ENCODE peak calls at places on chromosomes 11 and 22, in nine cellular contexts. One of them, this sample, is unnamed.
A peak's percentile ranks its signal among the peaks of the same experiment; 100 is the strongest.

GRCh38 chr11:80432051-80432450 is 991.2 kb upstream of the TENM4 start:
- DNase-seq in cardiac fibroblast: no peak
- DNase-seq in thoracic aorta: no peak
- DNase-seq in B cell: no peak
- DNase-seq in psoas muscle: no peak
- DNase-seq in dorsolateral prefrontal cortex: no peak
- DNase-seq in nephron progenitor cell: no peak
- DNase-seq in fibroblast of pulmonary artery: no peak
- DNase-seq in fibroblast of villous mesenchyme: no peak
- DNase-seq in this sample: no peak

GRCh38 chr11:74926304-74927030 is 22.4 kb downstream of the XRRA1 start:
- DNase-seq in thoracic aorta: no peak
- DNase-seq in cardiac fibroblast: peak; percentile 47
- DNase-seq in B cell: no peak
- DNase-seq in fibroblast of pulmonary artery: no peak
- DNase-seq in fibroblast of villous mesenchyme: peak; percentile 75
- DNase-seq in dorsolateral prefrontal cortex: no peak
- DNase-seq in psoas muscle: no peak
- DNase-seq in nephron progenitor cell: no peak
- DNase-seq in this sample: peak; percentile 43

GRCh38 chr11:72338741-72339140 is 94.8 kb upstream of the PHOX2A start:
- DNase-seq in fibroblast of pulmonary artery: no peak
- DNase-seq in fibroblast of villous mesenchyme: peak; percentile 47
- DNase-seq in cardiac fibroblast: no peak
- DNase-seq in psoas muscle: no peak
- DNase-seq in nephron progenitor cell: no peak
- DNase-seq in thoracic aorta: no peak
- DNase-seq in B cell: no peak
- DNase-seq in dorsolateral prefrontal cortex: no peak
- DNase-seq in this sample: no peak

GRCh38 chr22:17575151-17575550 is 11.9 kb downstream of the SLC25A18 start:
- DNase-seq in fibroblast of pulmonary artery: no peak
- DNase-seq in nephron progenitor cell: no peak
- DNase-seq in thoracic aorta: no peak
- DNase-seq in cardiac fibroblast: no peak
- DNase-seq in fibroblast of villous mesenchyme: no peak
- DNase-seq in dorsolateral prefrontal cortex: no peak
- DNase-seq in psoas muscle: no peak
- DNase-seq in B cell: no peak
- DNase-seq in this sample: peak; percentile 29

GRCh38 chr22:39296981-39297489 is 22.4 kb downstream of the RPL3 start:
- DNase-seq in nephron progenitor cell: no peak
- DNase-seq in B cell: no peak
- DNase-seq in psoas muscle: no peak
- DNase-seq in fibroblast of villous mesenchyme: no peak
- DNase-seq in fibroblast of pulmonary artery: no peak
- DNase-seq in dorsolateral prefrontal cortex: no peak
- DNase-seq in cardiac fibroblast: no peak
- DNase-seq in thoracic aorta: no peak
- DNase-seq in this sample: no peak

GRCh38 chr11:77602385-77603105 is 12.8 kb downstream of the AQP11 start:
- DNase-seq in nephron progenitor cell: no peak
- DNase-seq in fibroblast of villous mesenchyme: peak; percentile 63
- DNase-seq in B cell: no peak
- DNase-seq in fibroblast of pulmonary artery: peak; percentile 89
- DNase-seq in psoas muscle: no peak
- DNase-seq in cardiac fibroblast: peak; percentile 90
- DNase-seq in dorsolateral prefrontal cortex: no peak
- DNase-seq in thoracic aorta: no peak
- DNase-seq in this sample: peak; percentile 78

GRCh38 chr11:15157181-15157580 is 42.5 kb downstream of the INSC start:
- DNase-seq in fibroblast of villous mesenchyme: peak; percentile 78
- DNase-seq in dorsolateral prefrontal cortex: no peak
- DNase-seq in B cell: no peak
- DNase-seq in thoracic aorta: no peak
- DNase-seq in cardiac fibroblast: peak; percentile 92
- DNase-seq in fibroblast of pulmonary artery: peak; percentile 56
- DNase-seq in psoas muscle: no peak
- DNase-seq in nephron progenitor cell: no peak
- DNase-seq in this sample: peak; percentile 81

GRCh38 chr22:22397292-22397870 is 111.2 kb downstream of the ZNF280B start:
- DNase-seq in fibroblast of pulmonary artery: peak; percentile 35
- DNase-seq in psoas muscle: peak; percentile 33
- DNase-seq in dorsolateral prefrontal cortex: no peak
- DNase-seq in B cell: no peak
- DNase-seq in fibroblast of villous mesenchyme: peak; percentile 4
- DNase-seq in cardiac fibroblast: peak; percentile 56
- DNase-seq in nephron progenitor cell: peak; percentile 18
- DNase-seq in thoracic aorta: no peak
- DNase-seq in this sample: peak; percentile 13

GRCh38 chr11:2533642-2534115 is 88.9 kb downstream of the KCNQ1 start:
- DNase-seq in fibroblast of pulmonary artery: peak; percentile 91
- DNase-seq in fibroblast of villous mesenchyme: peak; percentile 91
- DNase-seq in B cell: peak; percentile 47
- DNase-seq in cardiac fibroblast: peak; percentile 91
- DNase-seq in dorsolateral prefrontal cortex: no peak
- DNase-seq in thoracic aorta: no peak
- DNase-seq in nephron progenitor cell: peak; percentile 77
- DNase-seq in psoas muscle: peak; percentile 78
- DNase-seq in this sample: peak; percentile 95

GRCh38 chr11:126132319-126132718 is 69.7 kb upstream of the CDON start:
- DNase-seq in B cell: no peak
- DNase-seq in psoas muscle: peak; percentile 50
- DNase-seq in fibroblast of pulmonary artery: peak; percentile 35
- DNase-seq in thoracic aorta: no peak
- DNase-seq in nephron progenitor cell: no peak
- DNase-seq in dorsolateral prefrontal cortex: no peak
- DNase-seq in cardiac fibroblast: no peak
- DNase-seq in fibroblast of villous mesenchyme: no peak
- DNase-seq in this sample: peak; percentile 63

GRCh38 chr11:28250192-28250591 is 142.0 kb downstream of the METTL15 start:
- DNase-seq in thoracic aorta: no peak
- DNase-seq in dorsolateral prefrontal cortex: no peak
- DNase-seq in fibroblast of pulmonary artery: no peak
- DNase-seq in nephron progenitor cell: no peak
- DNase-seq in psoas muscle: no peak
- DNase-seq in B cell: no peak
- DNase-seq in cardiac fibroblast: no peak
- DNase-seq in fibroblast of villous mesenchyme: no peak
- DNase-seq in this sample: no peak

GRCh38 chr22:34812631-34813030 is 253.3 kb upstream of the ISX start:
- DNase-seq in fibroblast of villous mesenchyme: no peak
- DNase-seq in fibroblast of pulmonary artery: no peak
- DNase-seq in psoas muscle: no peak
- DNase-seq in dorsolateral prefrontal cortex: no peak
- DNase-seq in B cell: no peak
- DNase-seq in cardiac fibroblast: no peak
- DNase-seq in thoracic aorta: no peak
- DNase-seq in nephron progenitor cell: no peak
- DNase-seq in this sample: no peak

GRCh38 chr11:65314501-65315203 is at the start of gene CDC42EP2:
- DNase-seq in nephron progenitor cell: peak; percentile 93
- DNase-seq in psoas muscle: peak; percentile 90
- DNase-seq in fibroblast of villous mesenchyme: peak; percentile 88
- DNase-seq in thoracic aorta: no peak
- DNase-seq in cardiac fibroblast: peak; percentile 86
- DNase-seq in dorsolateral prefrontal cortex: peak; percentile 87
- DNase-seq in B cell: peak; percentile 85
- DNase-seq in fibroblast of pulmonary artery: peak; percentile 86
- DNase-seq in this sample: peak; percentile 85

GRCh38 chr11:41983458-41983857 is 524.0 kb upstream of the LRRC4C start:
- DNase-seq in dorsolateral prefrontal cortex: no peak
- DNase-seq in psoas muscle: no peak
- DNase-seq in cardiac fibroblast: peak; percentile 2
- DNase-seq in B cell: no peak
- DNase-seq in thoracic aorta: no peak
- DNase-seq in fibroblast of pulmonary artery: peak; percentile 4
- DNase-seq in fibroblast of villous mesenchyme: no peak
- DNase-seq in nephron progenitor cell: no peak
- DNase-seq in this sample: no peak

DNA sequence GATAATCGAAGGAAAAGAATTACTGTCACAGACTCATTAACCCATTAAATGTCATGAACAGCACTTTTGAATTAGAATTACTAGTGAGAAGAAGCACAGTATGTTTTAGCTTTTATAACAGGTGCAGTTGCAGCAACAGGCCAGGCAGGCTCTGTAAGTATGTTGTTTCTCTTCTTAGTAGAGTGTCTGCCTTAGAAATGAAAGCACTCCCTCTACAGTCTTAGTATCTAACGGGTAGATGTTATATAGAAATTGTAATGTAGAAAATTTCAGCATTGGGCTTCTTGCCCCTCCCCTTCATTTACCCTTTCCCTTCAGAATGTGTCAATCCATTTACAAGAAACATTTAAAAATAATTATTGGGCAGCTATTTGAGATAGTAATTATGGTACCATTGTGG is 87.4 kb downstream of the HIPK3 start:
- DNase-seq in B cell: no peak
- DNase-seq in dorsolateral prefrontal cortex: no peak
- DNase-seq in fibroblast of pulmonary artery: no peak
- DNase-seq in cardiac fibroblast: no peak
- DNase-seq in thoracic aorta: no peak
- DNase-seq in nephron progenitor cell: no peak
- DNase-seq in fibroblast of villous mesenchyme: no peak
- DNase-seq in psoas muscle: no peak
- DNase-seq in this sample: peak; percentile 50
- TF ChIP-seq CTCF in B cell: no peak
- TF ChIP-seq CTCF in dorsolateral prefrontal cortex: no peak
- TF ChIP-seq CTCF in fibroblast of pulmonary artery: peak; percentile 10
- TF ChIP-seq CTCF in cardiac fibroblast: no peak
- TF ChIP-seq CTCF in thoracic aorta: no peak
- TF ChIP-seq CTCF in nephron progenitor cell: no peak
- TF ChIP-seq CTCF in fibroblast of villous mesenchyme: no peak
- TF ChIP-seq CTCF in psoas muscle: peak; percentile 22
- TF ChIP-seq CTCF in this sample: peak; percentile 31

GRCh38 chr11:37364246-37364839 is 766.3 kb upstream of the RAG2 start:
- DNase-seq in cardiac fibroblast: no peak
- DNase-seq in thoracic aorta: no peak
- DNase-seq in fibroblast of pulmonary artery: no peak
- DNase-seq in psoas muscle: no peak
- DNase-seq in nephron progenitor cell: no peak
- DNase-seq in fibroblast of villous mesenchyme: no peak
- DNase-seq in dorsolateral prefrontal cortex: no peak
- DNase-seq in B cell: no peak
- DNase-seq in this sample: no peak
- TF ChIP-seq CTCF in cardiac fibroblast: no peak
- TF ChIP-seq CTCF in thoracic aorta: no peak
- TF ChIP-seq CTCF in fibroblast of pulmonary artery: no peak
- TF ChIP-seq CTCF in psoas muscle: no peak
- TF ChIP-seq CTCF in nephron progenitor cell: no peak
- TF ChIP-seq CTCF in fibroblast of villous mesenchyme: no peak
- TF ChIP-seq CTCF in dorsolateral prefrontal cortex: no peak
- TF ChIP-seq CTCF in B cell: no peak
- TF ChIP-seq CTCF in this sample: no peak

DNA sequence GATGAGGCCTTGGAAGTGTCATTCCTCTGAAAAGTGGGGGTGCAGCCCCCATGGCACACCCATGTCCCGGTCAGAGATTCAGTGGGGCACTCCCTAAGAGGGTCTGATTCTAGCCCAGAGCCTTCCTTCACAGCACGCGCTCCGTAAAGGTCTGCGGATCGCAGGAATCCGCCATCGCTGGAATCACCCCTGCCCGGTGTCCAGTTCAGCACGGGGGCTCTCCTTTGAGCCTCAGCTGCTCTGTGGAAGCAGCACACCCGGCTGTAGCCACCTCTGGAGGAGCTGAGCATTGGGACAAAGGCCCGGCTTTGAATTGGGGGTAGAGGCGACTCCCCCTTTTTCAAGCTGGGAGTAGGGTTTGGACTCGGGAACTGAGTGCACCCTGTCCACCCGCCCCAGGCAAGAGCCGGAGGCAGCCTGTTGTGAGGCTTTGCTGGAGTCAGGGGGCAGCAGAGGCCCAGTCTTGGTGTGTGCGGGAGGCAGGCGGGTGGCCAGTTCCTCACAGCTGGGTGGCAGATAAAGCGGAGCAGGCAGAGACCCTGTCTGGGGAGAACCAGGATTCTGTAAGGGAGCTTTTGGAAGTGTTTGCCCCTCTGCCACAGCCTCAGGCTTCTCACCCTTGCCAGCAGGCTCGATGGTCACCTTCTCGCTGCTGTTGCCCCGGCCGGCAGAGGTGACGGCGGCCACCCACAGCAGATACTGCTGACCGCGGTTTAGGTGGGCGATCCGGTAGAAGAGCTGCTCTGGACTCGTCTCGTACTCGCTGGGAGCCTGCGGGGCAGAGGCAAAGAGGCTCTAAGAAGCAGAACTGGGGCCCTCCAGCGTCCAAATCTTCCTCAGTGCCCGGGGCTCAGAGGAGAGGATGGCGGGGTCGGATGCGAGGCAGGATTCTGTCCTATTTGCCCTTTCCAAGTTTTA is 115.9 kb downstream of the CEP164 start:
- DNase-seq in cardiac fibroblast: peak; percentile 32
- DNase-seq in fibroblast of villous mesenchyme: peak; percentile 22
- DNase-seq in psoas muscle: no peak
- DNase-seq in fibroblast of pulmonary artery: peak; percentile 42
- DNase-seq in dorsolateral prefrontal cortex: peak; percentile 73
- DNase-seq in nephron progenitor cell: peak; percentile 80
- DNase-seq in B cell: no peak
- DNase-seq in thoracic aorta: no peak
- DNase-seq in this sample: peak; percentile 69
- TF ChIP-seq CTCF in cardiac fibroblast: peak; percentile 50
- TF ChIP-seq CTCF in fibroblast of villous mesenchyme: peak; percentile 57
- TF ChIP-seq CTCF in psoas muscle: peak; percentile 25
- TF ChIP-seq CTCF in fibroblast of pulmonary artery: peak; percentile 54
- TF ChIP-seq CTCF in dorsolateral prefrontal cortex: peak; percentile 73
- TF ChIP-seq CTCF in nephron progenitor cell: peak; percentile 70
- TF ChIP-seq CTCF in B cell: no peak
- TF ChIP-seq CTCF in thoracic aorta: no peak
- TF ChIP-seq CTCF in this sample: peak; percentile 75

DNA sequence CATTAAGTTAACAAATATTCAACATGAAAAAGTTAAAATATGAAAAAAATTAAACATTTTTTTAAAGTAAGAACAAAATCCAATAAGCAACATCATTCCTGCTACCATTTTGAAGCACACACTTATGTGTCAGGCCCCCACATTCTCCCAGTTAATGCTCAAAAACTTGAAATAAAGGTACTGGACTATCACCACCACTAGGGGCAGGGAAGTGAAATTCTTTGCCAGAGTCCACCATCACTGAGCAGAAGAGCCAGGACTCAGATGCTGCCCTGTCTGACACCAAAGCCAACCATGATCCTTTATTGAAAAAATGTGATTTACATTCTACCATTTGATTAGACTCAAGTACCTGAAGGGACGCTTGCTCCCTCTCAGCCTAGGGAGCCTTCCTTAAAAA is 39.1 kb downstream of the PITPNB start:
- DNase-seq in B cell: peak; percentile 32
- DNase-seq in thoracic aorta: no peak
- DNase-seq in fibroblast of pulmonary artery: peak; percentile 65
- DNase-seq in cardiac fibroblast: peak; percentile 68
- DNase-seq in dorsolateral prefrontal cortex: no peak
- DNase-seq in fibroblast of villous mesenchyme: no peak
- DNase-seq in nephron progenitor cell: peak; percentile 29
- DNase-seq in psoas muscle: no peak
- DNase-seq in this sample: peak; percentile 72
- TF ChIP-seq CTCF in B cell: peak; percentile 41
- TF ChIP-seq CTCF in thoracic aorta: peak; percentile 62
- TF ChIP-seq CTCF in fibroblast of pulmonary artery: peak; percentile 80
- TF ChIP-seq CTCF in cardiac fibroblast: peak; percentile 73
- TF ChIP-seq CTCF in dorsolateral prefrontal cortex: peak; percentile 55
- TF ChIP-seq CTCF in fibroblast of villous mesenchyme: peak; percentile 73
- TF ChIP-seq CTCF in nephron progenitor cell: peak; percentile 73
- TF ChIP-seq CTCF in psoas muscle: peak; percentile 44
- TF ChIP-seq CTCF in this sample: peak; percentile 78